ENCODE peak calls at places on chromosomes 11 and 22, in eight cellular contexts. Z is Right ventricle myocardium superior; Q is progenitor cell of endocrine pancreas; R is DMS153; C is GM04504; U is GF-D8; A is CD8-positive, alpha-beta T cell; K is GM19239. P is an unnamed sample.

GRCh38 chr11:88293931-88294330 is 43.6 kb downstream of the CTSC start:
- DNase-seq in Z (no peak), Q (no peak), R (no peak), C (no peak), U (no peak), A (no peak), K (no peak), P (no peak)

GRCh38 chr11:74100735-74101134 is 70.1 kb downstream of the C2CD3 start:
- DNase-seq in Z (no peak), Q (no peak), R (no peak), C (no peak), U (no peak), A (no peak), K (no peak), P (no peak)

GRCh38 chr11:122140535-122140934 is 24.5 kb upstream of the BLID start:
- DNase-seq in Z (no peak), Q (no peak), R (no peak), C (no peak), U (no peak), A (no peak), K (no peak), P (no peak)

GRCh38 chr11:66902486-66903177 is 45.8 kb downstream of the LRFN4 start:
- DNase-seq in Z (no peak), Q (no peak), R (no peak), C (no peak), U (no peak), A (no peak), K (no peak), P (no peak)

GRCh38 chr11:102733232-102733875 is 8.6 kb upstream of the MMP8 start:
- DNase-seq in Z (peak; percentile 62), Q (no peak), R (peak; percentile 66), C (peak; percentile 27), U (peak; percentile 56), A (no peak), K (peak; percentile 27), P (no peak)

GRCh38 chr22:36964110-36964509 is 50.7 kb downstream of the CSF2RB start:
- DNase-seq in Z (no peak), Q (no peak), R (no peak), C (no peak), U (peak; percentile 41), A (no peak), K (no peak), P (no peak)

GRCh38 chr11:83826078-83826477 is 539.9 kb upstream of the CCDC90B start:
- DNase-seq in Z (no peak), Q (no peak), R (no peak), C (no peak), U (no peak), A (no peak), K (no peak), P (no peak)

GRCh38 chr22:24305260-24305692 is 34.6 kb downstream of the SPECC1L start:
- DNase-seq in Z (no peak), Q (no peak), R (no peak), C (no peak), U (peak; percentile 88), A (no peak), K (no peak), P (no peak)

GRCh38 chr11:108322666-108323065 is 99.8 kb downstream of the ATM start:
- DNase-seq in Z (no peak), Q (no peak), R (no peak), C (no peak), U (no peak), A (no peak), K (no peak), P (no peak)

GRCh38 chr11:128632151-128632791 is 44.9 kb upstream of the ETS1 start:
- DNase-seq in Z (no peak), Q (no peak), R (peak; percentile 39), C (no peak), U (peak; percentile 67), A (no peak), K (no peak), P (peak; percentile 43)

GRCh38 chr11:3836903-3837302 is 3.9 kb downstream of the RHOG start:
- DNase-seq in Z (peak; percentile 81), Q (no peak), R (no peak), C (no peak), U (peak; percentile 45), A (peak; percentile 56), K (no peak), P (peak; percentile 94)

GRCh38 chr11:86147004-86147403 is 78.1 kb upstream of the PICALM start:
- DNase-seq in Z (no peak), Q (no peak), R (no peak), C (no peak), U (no peak), A (no peak), K (no peak), P (no peak)

GRCh38 chr22:19490628-19491230 is 11.0 kb downstream of the CDC45 start:
- DNase-seq in Z (no peak), Q (no peak), R (no peak), C (no peak), U (no peak), A (no peak), K (no peak), P (no peak)

GRCh38 chr11:121643530-121644512 is 191.1 kb upstream of the SORL1-AS1 start:
- DNase-seq in Z (no peak), Q (no peak), R (no peak), C (no peak), U (no peak), A (no peak), K (no peak), P (no peak)

GRCh38 chr22:48055827-48056226 is 1293.4 kb downstream of the TBC1D22A start:
- DNase-seq in Z (no peak), Q (no peak), R (no peak), C (no peak), U (no peak), A (no peak), K (no peak), P (no peak)

GRCh38 chr11:43541993-43542392 is 138.5 kb upstream of the HSD17B12 start:
- DNase-seq in Z (no peak), Q (no peak), R (no peak), C (no peak), U (no peak), A (no peak), K (no peak), P (no peak)

GRCh38 chr22:44164031-44164430 is 16.7 kb upstream of the PARVG start:
- DNase-seq in Z (peak; percentile 24), Q (no peak), R (no peak), C (no peak), U (no peak), A (no peak), K (no peak), P (no peak)

GRCh38 chr11:44377121-44377520 is 67.2 kb upstream of the ALX4 start:
- DNase-seq in Z (no peak), Q (no peak), R (no peak), C (no peak), U (no peak), A (no peak), K (no peak), P (no peak)

GRCh38 chr22:46652081-46652929 is 32.1 kb downstream of the GRAMD4 start:
- DNase-seq in Z (peak; percentile 58), Q (no peak), R (no peak), C (no peak), U (no peak), A (no peak), K (no peak), P (no peak)

GRCh38 chr11:28833670-28834069 is 725.5 kb downstream of the METTL15 start:
- DNase-seq in Z (no peak), Q (no peak), R (no peak), C (peak; percentile 50), U (no peak), A (no peak), K (no peak), P (no peak)

GRCh38 chr11:81869337-81870065 is 864.2 kb downstream of the FAM181B start:
- DNase-seq in Z (no peak), Q (no peak), R (no peak), C (no peak), U (peak; percentile 76), A (peak; percentile 62), K (peak; percentile 17), P (peak; percentile 93)

GRCh38 chr11:8867856-8868705 is 42.9 kb upstream of the AKIP1 start:
- DNase-seq in Z (no peak), Q (no peak), R (no peak), C (peak; percentile 32), U (no peak), A (no peak), K (no peak), P (no peak)

GRCh38 chr11:94802501-94802900 is 34.3 kb downstream of the AMOTL1 start:
- DNase-seq in Z (no peak), Q (no peak), R (no peak), C (no peak), U (no peak), A (no peak), K (no peak), P (no peak)

GRCh38 chr11:113721462-113722066 is 15.5 kb upstream of the TMPRSS5 start:
- DNase-seq in Z (no peak), Q (no peak), R (no peak), C (no peak), U (no peak), A (no peak), K (no peak), P (no peak)

GRCh38 chr22:49827853-49828598 is at the start of gene BRD1:
- DNase-seq in Z (peak; percentile 81), Q (no peak), R (peak; percentile 31), C (no peak), U (no peak), A (peak; percentile 46), K (peak; percentile 79), P (no peak)

GRCh38 chr22:46352691-46353386 is 17.3 kb downstream of the TRMU start:
- DNase-seq in Z (peak; percentile 78), Q (no peak), R (peak; percentile 12), C (no peak), U (no peak), A (no peak), K (no peak), P (no peak)

P was measured in HL-60.